ENCODE peak calls at places on chromosomes 7 and 10, in four cellular contexts. Q is OCI-LY7, F is GM23338, X is GM23248. Z is an unnamed sample.

GRCh38 chr10:24483701-24484100 is 240.0 kb downstream of the ARHGAP21 start:
- DNase-seq in Q (no peak), F (peak), X (peak), Z (peak)

GRCh38 chr10:21265622-21266021 is 259.9 kb downstream of the SKIDA1 start:
- DNase-seq in Q (no peak), F (no peak), X (peak), Z (no peak)

GRCh38 chr10:77865585-77866324 is 60.8 kb downstream of the DLG5 start:
- DNase-seq in Q (peak), F (peak), X (no peak), Z (no peak)

GRCh38 chr10:25357269-25357668 is 182.5 kb downstream of the GPR158 start:
- DNase-seq in Q (no peak), F (no peak), X (no peak), Z (no peak)

GRCh38 chr7:94348142-94348541 is 46.6 kb upstream of the COL1A2 start:
- DNase-seq in Q (no peak), F (no peak), X (peak), Z (no peak)

GRCh38 chr7:74633451-74633921 is 24.0 kb upstream of the GTF2I start:
- DNase-seq in Q (no peak), F (no peak), X (no peak), Z (no peak)

GRCh38 chr7:30327813-30328212 is 43.4 kb downstream of the ZNRF2 start:
- DNase-seq in Q (no peak), F (no peak), X (peak), Z (no peak)

GRCh38 chr10:73785721-73786511 is 510 bp downstream of the ZSWIM8 start:
- DNase-seq in Q (peak), F (peak), X (peak), Z (peak)

GRCh38 chr7:131570401-131570800 is 14.0 kb upstream of the PODXL start:
- DNase-seq in Q (no peak), F (no peak), X (no peak), Z (peak)

GRCh38 chr7:9498303-9498702 is 1064.9 kb downstream of the NXPH1 start:
- DNase-seq in Q (no peak), F (no peak), X (no peak), Z (no peak)

GRCh38 chr10:128744092-128744491 is 617.9 kb upstream of the MKI67 start:
- DNase-seq in Q (no peak), F (no peak), X (no peak), Z (no peak)

GRCh38 chr7:2719007-2719406 is 31.0 kb downstream of the AMZ1 start:
- DNase-seq in Q (peak), F (peak), X (peak), Z (peak)

DNA sequence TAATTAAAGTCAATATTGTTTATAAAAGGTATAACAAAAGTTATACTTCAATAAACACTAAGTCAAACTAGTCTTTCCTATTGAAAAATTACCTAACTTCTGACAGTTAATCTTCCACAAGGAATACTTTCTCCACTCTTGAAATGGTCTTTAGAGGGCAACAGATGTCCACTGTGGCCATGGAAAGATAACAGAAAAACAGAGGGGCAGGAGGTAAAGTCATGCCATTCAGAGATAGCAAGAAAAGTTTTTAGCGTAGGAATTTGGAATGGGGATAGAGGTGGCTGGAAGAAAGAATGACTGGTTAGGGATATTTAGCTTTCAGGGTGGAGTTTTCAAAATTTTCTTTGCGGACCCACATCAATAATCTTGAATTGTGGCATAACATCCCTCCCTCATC is 34.7 kb downstream of the HYCC1 start:
- DNase-seq in Q (no peak), F (no peak), X (no peak), Z (no peak)
- TF ChIP-seq EZH2phosphoT487 in Q (no peak), F (no peak), X (no peak), Z (no peak)

DNA sequence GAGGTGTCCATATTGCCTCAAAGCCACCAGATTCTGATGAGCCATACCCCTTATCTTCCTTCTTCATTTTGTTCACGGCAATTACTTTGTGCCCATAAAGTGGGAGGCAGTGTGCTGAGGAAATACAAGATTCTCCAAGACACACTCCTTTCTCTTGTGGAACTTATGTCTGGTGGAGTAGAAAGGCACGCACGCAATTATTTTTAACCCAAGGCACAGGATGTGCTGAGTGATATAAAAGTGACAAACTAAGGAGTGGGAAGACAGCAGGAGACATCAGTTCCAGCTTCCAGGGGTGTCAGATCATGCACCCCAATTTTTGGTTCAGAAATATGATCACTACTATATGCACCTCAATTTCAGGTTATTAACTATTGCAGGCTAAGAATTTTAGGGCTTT is 94.7 kb upstream of the PDCD4 start:
- DNase-seq in Q (no peak), F (no peak), X (no peak), Z (no peak)
- H3K27ac ChIP-seq in Q (no peak), F (no peak), X (no peak), Z (no peak)

DNA sequence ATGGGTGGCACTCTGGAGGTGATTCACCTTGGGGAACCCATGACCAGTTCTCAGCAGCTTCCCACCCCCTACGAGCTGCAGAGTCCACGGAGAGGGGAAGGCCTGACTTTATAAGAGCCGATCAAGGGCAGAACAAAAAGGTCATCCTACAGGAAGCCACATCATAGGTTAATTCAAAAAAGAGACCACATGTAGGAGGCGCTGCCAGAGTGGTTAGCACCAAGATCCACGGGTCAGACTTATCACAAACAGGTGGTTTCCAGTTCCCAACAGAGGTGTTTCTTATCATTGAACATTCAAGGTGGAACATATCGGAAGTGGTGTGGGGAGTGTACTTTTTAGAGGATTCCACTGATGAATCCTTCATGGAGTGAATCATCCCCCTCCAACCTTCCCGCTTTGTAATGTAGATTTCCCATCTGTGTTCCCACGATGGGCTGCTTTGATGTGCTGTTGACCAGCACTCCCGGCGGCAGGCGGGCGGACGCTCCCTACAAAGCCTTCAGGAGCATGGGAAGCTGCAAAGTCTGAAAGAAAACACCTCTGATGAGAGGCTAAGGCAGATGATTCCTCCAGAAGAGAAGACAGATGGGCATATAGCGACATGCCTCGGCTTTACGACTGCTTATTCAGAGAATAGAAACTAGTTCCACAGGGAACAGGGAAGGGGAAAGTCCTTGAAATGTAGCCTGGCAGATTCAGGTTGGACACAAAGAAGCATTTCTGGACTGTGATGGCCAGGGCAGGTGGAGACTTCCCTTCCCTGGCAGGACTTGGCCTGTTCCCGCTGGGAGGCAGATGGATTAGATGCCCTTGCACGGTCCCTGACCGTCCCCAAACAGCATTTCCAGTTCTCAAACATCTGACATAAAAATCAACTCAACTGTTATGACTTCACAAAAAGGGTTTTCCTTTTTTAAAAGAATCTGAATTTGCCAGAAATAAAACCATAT is 66.5 kb downstream of the AFAP1L2 start:
- DNase-seq in Q (no peak), F (peak), X (no peak), Z (peak)
- TF ChIP-seq EZH2phosphoT487 in Q (no peak), F (no peak), X (no peak), Z (no peak)

GRCh38 chr7:100367251-100367620 is 6.1 kb upstream of the PILRA start:
- DNase-seq in Q (no peak), F (no peak), X (no peak), Z (no peak)
- H3K27ac ChIP-seq in Q (peak), F (no peak), X (no peak), Z (peak)

GRCh38 chr7:127189885-127190284 is 62.9 kb downstream of the GRM8 start:
- DNase-seq in Q (no peak), F (peak), X (no peak), Z (no peak)
- TF ChIP-seq EZH2phosphoT487 in Q (no peak), F (no peak), X (no peak), Z (no peak)

Z was measured in neural progenitor cell.